ENCODE peak calls at places on chromosomes 1 and 21, in six cellular contexts. One of them, this sample, is unnamed.

GRCh38 chr1:209618756-209619420 is 33.3 kb downstream of the LAMB3 start:
- DNase-seq in HCT116: no peak
- DNase-seq in K562: no peak
- DNase-seq in H1: no peak
- DNase-seq in HepG2: no peak
- DNase-seq in GM12878: no peak
- DNase-seq in this sample: no peak

GRCh38 chr1:183837062-183837461 is 32.1 kb downstream of the RGL1 start:
- DNase-seq in HCT116: no peak
- DNase-seq in K562: no peak
- DNase-seq in H1: no peak
- DNase-seq in HepG2: no peak
- DNase-seq in GM12878: no peak
- DNase-seq in this sample: no peak

GRCh38 chr1:203133969-203134725 is 6.6 kb downstream of the ADORA1 start:
- DNase-seq in HCT116: no peak
- DNase-seq in K562: no peak
- DNase-seq in H1: peak
- DNase-seq in HepG2: no peak
- DNase-seq in GM12878: no peak
- DNase-seq in this sample: no peak

GRCh38 chr1:9766759-9767442 is 56.9 kb downstream of the CLSTN1 start:
- DNase-seq in HCT116: peak
- DNase-seq in K562: no peak
- DNase-seq in H1: no peak
- DNase-seq in HepG2: no peak
- DNase-seq in GM12878: no peak
- DNase-seq in this sample: no peak

GRCh38 chr1:235597867-235598553 is 51.6 kb downstream of the GNG4 start:
- DNase-seq in HCT116: peak
- DNase-seq in K562: peak
- DNase-seq in H1: no peak
- DNase-seq in HepG2: peak
- DNase-seq in GM12878: no peak
- DNase-seq in this sample: peak

GRCh38 chr1:205929812-205930577 is 13.3 kb downstream of the SLC26A9 start:
- DNase-seq in HCT116: no peak
- DNase-seq in K562: peak
- DNase-seq in H1: no peak
- DNase-seq in HepG2: no peak
- DNase-seq in GM12878: no peak
- DNase-seq in this sample: no peak

GRCh38 chr1:27575861-27576331 is 28.0 kb downstream of the AHDC1 start:
- DNase-seq in HCT116: no peak
- DNase-seq in K562: peak
- DNase-seq in H1: peak
- DNase-seq in HepG2: peak
- DNase-seq in GM12878: no peak
- DNase-seq in this sample: peak

GRCh38 chr1:201582261-201582951 is 43.5 kb downstream of the NAV1 start:
- DNase-seq in HCT116: no peak
- DNase-seq in K562: peak
- DNase-seq in H1: no peak
- DNase-seq in HepG2: no peak
- DNase-seq in GM12878: no peak
- DNase-seq in this sample: no peak

GRCh38 chr1:50605186-50605875 is 182.1 kb upstream of the DMRTA2 start:
- DNase-seq in HCT116: peak
- DNase-seq in K562: peak
- DNase-seq in H1: no peak
- DNase-seq in HepG2: peak
- DNase-seq in GM12878: no peak
- DNase-seq in this sample: peak

GRCh38 chr1:182631954-182632353 is 27.8 kb upstream of the RGS16 start:
- DNase-seq in HCT116: no peak
- DNase-seq in K562: no peak
- DNase-seq in H1: no peak
- DNase-seq in HepG2: no peak
- DNase-seq in GM12878: no peak
- DNase-seq in this sample: no peak

DNA sequence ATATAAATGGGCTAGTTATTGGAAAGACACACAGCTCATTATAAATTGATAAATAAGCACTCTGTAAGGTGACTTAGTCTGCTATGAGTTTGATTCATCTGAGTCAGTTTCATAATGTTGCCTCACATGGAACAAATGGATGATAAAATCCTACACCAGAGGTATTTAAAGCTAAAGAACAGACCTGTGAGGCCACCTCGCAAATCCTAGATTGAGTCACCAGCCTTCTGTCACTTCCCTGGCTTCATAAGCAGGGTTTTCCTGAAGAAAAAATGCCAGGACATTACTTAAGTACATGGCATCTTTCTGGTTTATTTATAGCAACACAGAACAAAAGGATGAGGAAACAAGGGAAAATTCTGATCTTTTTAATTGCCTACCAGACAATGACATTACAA is 18.4 kb downstream of the CD2 start:
- DNase-seq in HCT116: no peak
- DNase-seq in K562: no peak
- DNase-seq in H1: no peak
- DNase-seq in HepG2: no peak
- DNase-seq in GM12878: no peak
- DNase-seq in this sample: no peak
- TF ChIP-seq JUND in HCT116: no peak
- TF ChIP-seq JUND in K562: no peak
- TF ChIP-seq JUND in H1: no peak
- TF ChIP-seq JUND in HepG2: no peak
- TF ChIP-seq JUND in GM12878: no peak
- TF ChIP-seq JUND in this sample: no peak

DNA sequence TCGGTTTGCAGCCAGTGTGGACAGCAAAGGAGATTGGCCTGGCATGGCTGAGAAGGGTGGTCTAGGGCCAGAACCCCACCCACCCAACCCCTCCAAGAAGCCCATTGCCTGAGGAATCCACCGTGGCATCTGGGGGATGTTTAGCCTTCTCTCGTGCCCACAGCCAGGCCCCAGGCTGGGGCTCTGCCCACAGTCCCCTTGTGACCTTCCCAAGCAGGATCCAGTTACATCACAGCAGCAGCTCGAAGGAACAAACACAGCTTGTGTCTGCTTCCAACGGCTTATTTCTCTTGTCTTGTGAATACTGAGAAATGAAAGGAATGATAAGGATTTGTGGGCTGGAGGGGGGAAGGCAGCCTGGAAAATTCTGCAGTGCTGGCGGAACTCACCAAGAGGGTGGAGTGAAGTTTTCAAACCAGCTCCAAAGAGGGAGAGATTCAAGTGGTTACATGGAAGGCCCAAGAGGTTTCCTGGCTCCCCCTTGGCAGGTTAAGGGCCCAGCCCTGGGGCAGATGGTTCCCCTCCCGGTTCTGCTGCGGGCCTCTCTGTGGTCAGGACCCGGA is 61.6 kb downstream of the DHRS3 start:
- DNase-seq in HCT116: no peak
- DNase-seq in K562: no peak
- DNase-seq in H1: no peak
- DNase-seq in HepG2: no peak
- DNase-seq in GM12878: no peak
- DNase-seq in this sample: no peak
- TF ChIP-seq JUND in HCT116: no peak
- TF ChIP-seq JUND in K562: no peak
- TF ChIP-seq JUND in H1: no peak
- TF ChIP-seq JUND in HepG2: no peak
- TF ChIP-seq JUND in GM12878: no peak
- TF ChIP-seq JUND in this sample: no peak

GRCh38 chr1:163094589-163094988 is 25.4 kb downstream of the RGS4 start:
- DNase-seq in HCT116: no peak
- DNase-seq in K562: no peak
- DNase-seq in H1: no peak
- DNase-seq in HepG2: no peak
- DNase-seq in GM12878: no peak
- DNase-seq in this sample: no peak
- TF ChIP-seq JUND in HCT116: no peak
- TF ChIP-seq JUND in K562: no peak
- TF ChIP-seq JUND in H1: no peak
- TF ChIP-seq JUND in HepG2: no peak
- TF ChIP-seq JUND in GM12878: no peak
- TF ChIP-seq JUND in this sample: no peak

GRCh38 chr21:45556645-45557601 is 14.7 kb upstream of the SLC19A1 start:
- DNase-seq in HCT116: no peak
- DNase-seq in K562: peak
- DNase-seq in H1: no peak
- DNase-seq in HepG2: no peak
- DNase-seq in GM12878: no peak
- DNase-seq in this sample: no peak
- TF ChIP-seq JUND in HCT116: no peak
- TF ChIP-seq JUND in K562: no peak
- TF ChIP-seq JUND in H1: no peak
- TF ChIP-seq JUND in HepG2: no peak
- TF ChIP-seq JUND in GM12878: no peak
- TF ChIP-seq JUND in this sample: no peak

GRCh38 chr21:41220208-41220733 is 52.3 kb downstream of the BACE2 start:
- DNase-seq in HCT116: no peak
- DNase-seq in K562: no peak
- DNase-seq in H1: no peak
- DNase-seq in HepG2: no peak
- DNase-seq in GM12878: no peak
- DNase-seq in this sample: no peak
- TF ChIP-seq JUND in HCT116: no peak
- TF ChIP-seq JUND in K562: no peak
- TF ChIP-seq JUND in H1: no peak
- TF ChIP-seq JUND in HepG2: no peak
- TF ChIP-seq JUND in GM12878: no peak
- TF ChIP-seq JUND in this sample: no peak

GRCh38 chr1:185517808-185518419 is 200.9 kb upstream of the IVNS1ABP start:
- DNase-seq in HCT116: no peak
- DNase-seq in K562: no peak
- DNase-seq in H1: no peak
- DNase-seq in HepG2: no peak
- DNase-seq in GM12878: no peak
- DNase-seq in this sample: no peak

DNA sequence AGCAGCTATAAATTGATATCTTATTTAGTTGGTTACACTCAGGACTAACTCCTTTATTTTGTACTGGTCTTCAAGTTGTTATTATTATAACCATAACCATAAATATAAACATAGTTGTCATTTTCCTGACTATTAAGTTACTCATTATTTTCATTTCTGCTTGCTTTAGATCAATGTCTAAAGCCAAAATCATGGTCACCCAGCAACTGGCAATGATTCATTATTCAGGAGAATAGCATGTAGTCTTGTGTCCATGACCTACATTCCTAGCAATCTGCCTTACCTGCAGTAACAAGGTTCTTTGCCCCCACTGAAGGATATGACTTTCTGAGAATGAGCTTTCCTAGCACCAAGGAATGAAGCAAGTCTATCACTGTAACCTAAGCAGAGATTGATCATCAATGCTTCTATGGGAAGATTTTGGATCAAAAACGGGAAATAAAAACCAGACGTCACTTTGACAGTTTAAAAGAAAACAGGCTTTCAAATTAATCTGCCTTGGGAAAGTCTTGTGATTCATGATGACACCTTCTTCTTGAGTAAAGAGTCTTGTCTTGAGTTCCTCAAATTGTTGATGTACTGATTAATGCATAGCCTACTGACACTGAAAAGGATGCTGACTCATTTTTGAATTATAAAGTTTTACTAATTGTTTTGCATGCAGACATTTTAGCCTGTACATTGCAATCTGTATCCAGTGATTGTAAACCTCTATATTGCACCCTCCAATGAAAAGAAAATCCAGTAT is 203.3 kb upstream of the IVNS1ABP start:
- DNase-seq in HCT116: no peak
- DNase-seq in K562: no peak
- DNase-seq in H1: no peak
- DNase-seq in HepG2: no peak
- DNase-seq in GM12878: no peak
- DNase-seq in this sample: no peak
- TF ChIP-seq JUND in HCT116: no peak
- TF ChIP-seq JUND in K562: no peak
- TF ChIP-seq JUND in H1: no peak
- TF ChIP-seq JUND in HepG2: no peak
- TF ChIP-seq JUND in GM12878: no peak
- TF ChIP-seq JUND in this sample: no peak

GRCh38 chr1:212247179-212247721 is 38.0 kb upstream of the PPP2R5A start:
- DNase-seq in HCT116: no peak
- DNase-seq in K562: peak
- DNase-seq in H1: no peak
- DNase-seq in HepG2: peak
- DNase-seq in GM12878: no peak
- DNase-seq in this sample: no peak
- TF ChIP-seq JUND in HCT116: no peak
- TF ChIP-seq JUND in K562: no peak
- TF ChIP-seq JUND in H1: no peak
- TF ChIP-seq JUND in HepG2: no peak
- TF ChIP-seq JUND in GM12878: no peak
- TF ChIP-seq JUND in this sample: no peak

DNA sequence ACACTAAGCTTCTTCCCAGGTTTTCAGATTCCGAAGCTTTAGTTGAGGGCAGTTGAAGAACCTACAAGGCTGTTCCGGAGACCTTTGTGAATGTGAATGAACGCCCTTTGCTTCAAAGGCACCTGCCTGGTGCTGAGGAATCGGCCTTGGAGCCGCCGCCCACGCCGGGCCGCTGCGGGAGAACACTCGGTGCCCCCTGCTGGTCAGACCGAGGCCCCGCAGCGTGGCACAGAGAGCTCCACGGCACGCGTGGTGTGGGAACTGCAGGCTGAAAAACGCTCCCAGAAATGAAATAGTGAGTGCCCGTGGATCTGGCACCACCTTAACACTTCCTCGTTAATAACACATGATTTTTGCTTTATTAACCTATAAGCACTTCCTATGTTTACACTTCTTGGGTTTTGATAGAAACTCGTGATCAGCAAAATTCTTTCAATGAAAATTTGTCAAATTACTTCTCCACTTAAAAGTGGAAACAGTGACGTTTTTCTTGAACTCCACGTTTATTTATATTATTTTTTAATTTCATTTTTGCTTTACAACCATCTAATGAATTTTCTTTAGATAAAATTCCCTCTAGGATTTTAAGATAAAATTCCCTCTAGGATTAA is 460.6 kb downstream of the DSCAM start:
- DNase-seq in HCT116: no peak
- DNase-seq in K562: peak
- DNase-seq in H1: peak
- DNase-seq in HepG2: no peak
- DNase-seq in GM12878: no peak
- DNase-seq in this sample: no peak
- TF ChIP-seq JUND in HCT116: no peak
- TF ChIP-seq JUND in K562: no peak
- TF ChIP-seq JUND in H1: no peak
- TF ChIP-seq JUND in HepG2: no peak
- TF ChIP-seq JUND in GM12878: no peak
- TF ChIP-seq JUND in this sample: no peak

GRCh38 chr1:17601643-17602382 is 62.3 kb downstream of the ARHGEF10L start:
- DNase-seq in HCT116: no peak
- DNase-seq in K562: peak
- DNase-seq in H1: no peak
- DNase-seq in HepG2: no peak
- DNase-seq in GM12878: no peak
- DNase-seq in this sample: no peak
- TF ChIP-seq JUND in HCT116: no peak
- TF ChIP-seq JUND in K562: no peak
- TF ChIP-seq JUND in H1: no peak
- TF ChIP-seq JUND in HepG2: no peak
- TF ChIP-seq JUND in GM12878: no peak
- TF ChIP-seq JUND in this sample: no peak